ENCODE peak calls at places on chromosomes 16 and 17, in eight cellular contexts. One of them, this sample, is unnamed.

GRCh38 chr16:80997139-80997798 is 9.4 kb downstream of the CMC2 start:
- DNase-seq in fibroblast of mammary gland: peak
- DNase-seq in Caco-2: no peak
- DNase-seq in ovary: no peak
- DNase-seq in cardiac fibroblast: peak
- DNase-seq in mucosa of descending colon: no peak
- DNase-seq in A549: peak
- DNase-seq in body of pancreas: peak
- DNase-seq in this sample: no peak

GRCh38 chr16:61214780-61215179 is 821.5 kb downstream of the CDH8 start:
- DNase-seq in fibroblast of mammary gland: no peak
- DNase-seq in Caco-2: no peak
- DNase-seq in ovary: no peak
- DNase-seq in cardiac fibroblast: no peak
- DNase-seq in mucosa of descending colon: no peak
- DNase-seq in A549: no peak
- DNase-seq in body of pancreas: no peak
- DNase-seq in this sample: no peak

GRCh38 chr17:45098081-45098868 is 34.0 kb downstream of the PLCD3 start:
- DNase-seq in fibroblast of mammary gland: no peak
- DNase-seq in Caco-2: no peak
- DNase-seq in ovary: no peak
- DNase-seq in cardiac fibroblast: no peak
- DNase-seq in mucosa of descending colon: no peak
- DNase-seq in A549: no peak
- DNase-seq in body of pancreas: no peak
- DNase-seq in this sample: no peak

GRCh38 chr16:57635266-57636097 is 7.1 kb downstream of the ADGRG1 start:
- DNase-seq in fibroblast of mammary gland: no peak
- DNase-seq in Caco-2: peak
- DNase-seq in ovary: no peak
- DNase-seq in cardiac fibroblast: no peak
- DNase-seq in mucosa of descending colon: peak
- DNase-seq in A549: no peak
- DNase-seq in body of pancreas: peak
- DNase-seq in this sample: no peak

GRCh38 chr17:39152134-39152884 is 872 bp upstream of the PLXDC1 start:
- DNase-seq in fibroblast of mammary gland: no peak
- DNase-seq in Caco-2: no peak
- DNase-seq in ovary: peak
- DNase-seq in cardiac fibroblast: no peak
- DNase-seq in mucosa of descending colon: no peak
- DNase-seq in A549: peak
- DNase-seq in body of pancreas: no peak
- DNase-seq in this sample: no peak

GRCh38 chr17:29653995-29654714 is 31.4 kb upstream of the CORO6 start:
- DNase-seq in fibroblast of mammary gland: no peak
- DNase-seq in Caco-2: no peak
- DNase-seq in ovary: no peak
- DNase-seq in cardiac fibroblast: peak
- DNase-seq in mucosa of descending colon: no peak
- DNase-seq in A549: no peak
- DNase-seq in body of pancreas: no peak
- DNase-seq in this sample: no peak

GRCh38 chr16:48887646-48888045 is 277.7 kb upstream of the N4BP1 start:
- DNase-seq in fibroblast of mammary gland: no peak
- DNase-seq in Caco-2: no peak
- DNase-seq in ovary: no peak
- DNase-seq in cardiac fibroblast: no peak
- DNase-seq in mucosa of descending colon: no peak
- DNase-seq in A549: no peak
- DNase-seq in body of pancreas: no peak
- DNase-seq in this sample: no peak

GRCh38 chr17:45006927-45007461 is 38.9 kb upstream of the C1QL1 start:
- DNase-seq in fibroblast of mammary gland: no peak
- DNase-seq in Caco-2: no peak
- DNase-seq in ovary: no peak
- DNase-seq in cardiac fibroblast: no peak
- DNase-seq in mucosa of descending colon: no peak
- DNase-seq in A549: no peak
- DNase-seq in body of pancreas: no peak
- DNase-seq in this sample: no peak

GRCh38 chr17:79826210-79826680 is 13.0 kb downstream of the CBX4 start:
- DNase-seq in fibroblast of mammary gland: no peak
- DNase-seq in Caco-2: no peak
- DNase-seq in ovary: no peak
- DNase-seq in cardiac fibroblast: peak
- DNase-seq in mucosa of descending colon: no peak
- DNase-seq in A549: no peak
- DNase-seq in body of pancreas: no peak
- DNase-seq in this sample: no peak

GRCh38 chr17:81033535-81034167 is 1.3 kb upstream of the BAIAP2 start:
- DNase-seq in fibroblast of mammary gland: no peak
- DNase-seq in Caco-2: no peak
- DNase-seq in ovary: no peak
- DNase-seq in cardiac fibroblast: no peak
- DNase-seq in mucosa of descending colon: no peak
- DNase-seq in A549: no peak
- DNase-seq in body of pancreas: no peak
- DNase-seq in this sample: no peak

GRCh38 chr17:32157225-32157624 is 14.9 kb downstream of the RHOT1 start:
- DNase-seq in fibroblast of mammary gland: peak
- DNase-seq in Caco-2: no peak
- DNase-seq in ovary: no peak
- DNase-seq in cardiac fibroblast: peak
- DNase-seq in mucosa of descending colon: no peak
- DNase-seq in A549: no peak
- DNase-seq in body of pancreas: no peak
- DNase-seq in this sample: no peak

GRCh38 chr17:76444518-76445311 is 8.2 kb downstream of the UBE2O start:
- DNase-seq in fibroblast of mammary gland: peak
- DNase-seq in Caco-2: no peak
- DNase-seq in ovary: no peak
- DNase-seq in cardiac fibroblast: no peak
- DNase-seq in mucosa of descending colon: no peak
- DNase-seq in A549: no peak
- DNase-seq in body of pancreas: no peak
- DNase-seq in this sample: no peak

GRCh38 chr17:77127735-77128361 is 12.9 kb upstream of the SEC14L1 start:
- DNase-seq in fibroblast of mammary gland: peak
- DNase-seq in Caco-2: no peak
- DNase-seq in ovary: no peak
- DNase-seq in cardiac fibroblast: peak
- DNase-seq in mucosa of descending colon: peak
- DNase-seq in A549: no peak
- DNase-seq in body of pancreas: peak
- DNase-seq in this sample: peak

GRCh38 chr17:82767041-82767754 is 15.3 kb downstream of the TBCD start:
- DNase-seq in fibroblast of mammary gland: peak
- DNase-seq in Caco-2: peak
- DNase-seq in ovary: no peak
- DNase-seq in cardiac fibroblast: peak
- DNase-seq in mucosa of descending colon: peak
- DNase-seq in A549: peak
- DNase-seq in body of pancreas: peak
- DNase-seq in this sample: peak

GRCh38 chr16:11681526-11681925 is 13.3 kb downstream of the SNN start:
- DNase-seq in fibroblast of mammary gland: no peak
- DNase-seq in Caco-2: no peak
- DNase-seq in ovary: no peak
- DNase-seq in cardiac fibroblast: no peak
- DNase-seq in mucosa of descending colon: no peak
- DNase-seq in A549: no peak
- DNase-seq in body of pancreas: no peak
- DNase-seq in this sample: no peak

GRCh38 chr16:64417711-64418227 is 704.1 kb downstream of the CDH11 start:
- DNase-seq in fibroblast of mammary gland: peak
- DNase-seq in Caco-2: no peak
- DNase-seq in ovary: no peak
- DNase-seq in cardiac fibroblast: peak
- DNase-seq in mucosa of descending colon: no peak
- DNase-seq in A549: no peak
- DNase-seq in body of pancreas: no peak
- DNase-seq in this sample: no peak

GRCh38 chr16:30526137-30526822 is at the start of gene ZNF768:
- DNase-seq in fibroblast of mammary gland: peak
- DNase-seq in Caco-2: peak
- DNase-seq in ovary: no peak
- DNase-seq in cardiac fibroblast: peak
- DNase-seq in mucosa of descending colon: peak
- DNase-seq in A549: peak
- DNase-seq in body of pancreas: peak
- DNase-seq in this sample: no peak

GRCh38 chr16:84284168-84284722 is 10.4 kb upstream of the WFDC1 start:
- DNase-seq in fibroblast of mammary gland: peak
- DNase-seq in Caco-2: peak
- DNase-seq in ovary: peak
- DNase-seq in cardiac fibroblast: peak
- DNase-seq in mucosa of descending colon: peak
- DNase-seq in A549: no peak
- DNase-seq in body of pancreas: peak
- DNase-seq in this sample: peak

GRCh38 chr17:64547354-64547753 is 40.6 kb downstream of the CEP95 start:
- DNase-seq in fibroblast of mammary gland: no peak
- DNase-seq in Caco-2: no peak
- DNase-seq in ovary: no peak
- DNase-seq in cardiac fibroblast: no peak
- DNase-seq in mucosa of descending colon: no peak
- DNase-seq in A549: no peak
- DNase-seq in body of pancreas: no peak
- DNase-seq in this sample: no peak
- TF ChIP-seq CTCF in fibroblast of mammary gland: no peak
- TF ChIP-seq CTCF in Caco-2: no peak
- TF ChIP-seq CTCF in ovary: no peak
- TF ChIP-seq CTCF in cardiac fibroblast: no peak
- TF ChIP-seq CTCF in mucosa of descending colon: no peak
- TF ChIP-seq CTCF in A549: no peak
- TF ChIP-seq CTCF in body of pancreas: no peak
- TF ChIP-seq CTCF in this sample: no peak

GRCh38 chr16:87186440-87186839 is 130.8 kb downstream of the C16orf95 start:
- DNase-seq in fibroblast of mammary gland: no peak
- DNase-seq in Caco-2: no peak
- DNase-seq in ovary: no peak
- DNase-seq in cardiac fibroblast: no peak
- DNase-seq in mucosa of descending colon: no peak
- DNase-seq in A549: no peak
- DNase-seq in body of pancreas: no peak
- DNase-seq in this sample: no peak

GRCh38 chr16:87186876-87187533 is 130.2 kb downstream of the C16orf95 start:
- DNase-seq in fibroblast of mammary gland: no peak
- DNase-seq in Caco-2: no peak
- DNase-seq in ovary: no peak
- DNase-seq in cardiac fibroblast: no peak
- DNase-seq in mucosa of descending colon: no peak
- DNase-seq in A549: no peak
- DNase-seq in body of pancreas: no peak
- DNase-seq in this sample: no peak

GRCh38 chr16:87183647-87184046 is 133.5 kb downstream of the C16orf95 start:
- DNase-seq in fibroblast of mammary gland: no peak
- DNase-seq in Caco-2: no peak
- DNase-seq in ovary: no peak
- DNase-seq in cardiac fibroblast: no peak
- DNase-seq in mucosa of descending colon: no peak
- DNase-seq in A549: no peak
- DNase-seq in body of pancreas: no peak
- DNase-seq in this sample: no peak

GRCh38 chr16:87185983-87186382 is 131.2 kb downstream of the C16orf95 start:
- DNase-seq in fibroblast of mammary gland: no peak
- DNase-seq in Caco-2: no peak
- DNase-seq in ovary: no peak
- DNase-seq in cardiac fibroblast: no peak
- DNase-seq in mucosa of descending colon: no peak
- DNase-seq in A549: no peak
- DNase-seq in body of pancreas: no peak
- DNase-seq in this sample: no peak

GRCh38 chr16:87185313-87185712 is 131.9 kb downstream of the C16orf95 start:
- DNase-seq in fibroblast of mammary gland: no peak
- DNase-seq in Caco-2: no peak
- DNase-seq in ovary: no peak
- DNase-seq in cardiac fibroblast: no peak
- DNase-seq in mucosa of descending colon: no peak
- DNase-seq in A549: no peak
- DNase-seq in body of pancreas: no peak
- DNase-seq in this sample: no peak
- TF ChIP-seq CTCF in fibroblast of mammary gland: peak
- TF ChIP-seq CTCF in Caco-2: no peak
- TF ChIP-seq CTCF in ovary: no peak
- TF ChIP-seq CTCF in cardiac fibroblast: no peak
- TF ChIP-seq CTCF in mucosa of descending colon: no peak
- TF ChIP-seq CTCF in A549: no peak
- TF ChIP-seq CTCF in body of pancreas: no peak
- TF ChIP-seq CTCF in this sample: no peak

GRCh38 chr16:89507834-89508590 is at the start of gene SPG7:
- DNase-seq in fibroblast of mammary gland: peak
- DNase-seq in Caco-2: peak
- DNase-seq in ovary: peak
- DNase-seq in cardiac fibroblast: peak
- DNase-seq in mucosa of descending colon: peak
- DNase-seq in A549: peak
- DNase-seq in body of pancreas: peak
- DNase-seq in this sample: peak
- TF ChIP-seq CTCF in fibroblast of mammary gland: no peak
- TF ChIP-seq CTCF in Caco-2: no peak
- TF ChIP-seq CTCF in ovary: peak
- TF ChIP-seq CTCF in cardiac fibroblast: no peak
- TF ChIP-seq CTCF in mucosa of descending colon: no peak
- TF ChIP-seq CTCF in A549: no peak
- TF ChIP-seq CTCF in body of pancreas: no peak
- TF ChIP-seq CTCF in this sample: no peak

DNA sequence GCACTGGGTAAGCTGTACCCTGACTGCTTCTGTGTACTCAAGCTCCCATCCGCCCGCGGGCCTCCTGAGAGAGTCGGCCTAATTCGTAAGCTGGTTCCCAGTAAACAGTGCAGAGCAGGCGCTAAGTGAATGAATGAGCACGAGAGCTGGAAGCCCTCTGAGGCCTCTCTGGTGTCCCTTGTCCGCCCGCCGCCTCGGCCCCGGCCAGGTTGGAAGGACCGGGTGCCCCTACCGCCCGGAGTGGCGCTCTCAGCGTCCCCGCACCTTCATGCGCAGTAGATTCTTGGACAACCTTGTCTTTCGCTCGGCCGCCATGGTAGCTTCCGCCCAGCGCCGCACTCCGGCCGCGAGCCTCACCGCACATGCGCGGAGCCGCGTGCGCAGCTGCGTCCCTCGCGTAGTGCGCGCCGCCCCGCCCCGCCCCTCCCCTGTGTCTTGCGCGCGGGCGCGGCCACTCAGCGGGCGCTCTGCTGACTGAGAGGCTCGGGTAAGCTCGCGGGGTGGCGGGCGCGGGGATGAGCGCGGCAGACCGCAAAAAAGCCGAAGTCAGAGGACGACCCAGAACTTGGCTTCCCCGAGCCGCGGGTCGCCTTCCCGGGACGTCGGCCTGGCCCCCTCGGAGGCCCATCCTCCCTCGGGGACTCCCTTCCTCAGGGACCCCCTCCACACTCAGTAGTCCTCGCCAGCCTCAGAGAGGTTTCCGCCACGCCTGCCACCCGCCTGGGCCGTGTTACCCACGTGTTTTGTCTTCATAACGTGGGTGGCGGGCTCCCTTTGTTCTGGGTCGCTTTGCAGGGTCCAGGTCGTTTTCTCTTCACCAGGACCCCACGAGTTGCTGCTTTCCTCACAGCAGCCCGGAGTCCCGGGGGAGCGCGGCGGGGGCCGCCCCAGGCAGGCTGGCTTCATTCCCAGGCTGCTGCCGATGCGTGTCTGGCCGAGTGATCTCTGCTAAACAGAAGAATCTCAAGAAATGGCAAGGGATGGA is at the start of gene MPHOSPH6:
- DNase-seq in fibroblast of mammary gland: peak
- DNase-seq in Caco-2: peak
- DNase-seq in ovary: peak
- DNase-seq in cardiac fibroblast: peak
- DNase-seq in mucosa of descending colon: peak
- DNase-seq in A549: peak
- DNase-seq in body of pancreas: peak
- DNase-seq in this sample: peak
- TF ChIP-seq CTCF in fibroblast of mammary gland: no peak
- TF ChIP-seq CTCF in Caco-2: no peak
- TF ChIP-seq CTCF in ovary: peak
- TF ChIP-seq CTCF in cardiac fibroblast: no peak
- TF ChIP-seq CTCF in mucosa of descending colon: no peak
- TF ChIP-seq CTCF in A549: no peak
- TF ChIP-seq CTCF in body of pancreas: peak
- TF ChIP-seq CTCF in this sample: no peak